ENCODE peak calls at places on chromosomes 5 and 9, in six cellular contexts. U is breast epithelium, M is ovary, X is dorsolateral prefrontal cortex, C is RWPE2, A is bronchial epithelial cell. J is an unnamed sample.
A peak's percentile ranks its signal among the peaks of the same experiment; 100 is the strongest.

GRCh38 chr5:154461531-154461930 is 15.7 kb downstream of the SAP30L start:
- DNase-seq in U (no peak), M (no peak), X (no peak), C (no peak), A (no peak), J (no peak)

GRCh38 chr5:21236104-21236503 is 1248.1 kb upstream of the CDH18 start:
- DNase-seq in U (no peak), M (no peak), X (no peak), C (no peak), A (peak; percentile 50), J (no peak)

GRCh38 chr9:34343090-34343489 is 13.7 kb downstream of the NUDT2 start:
- DNase-seq in U (no peak), M (peak; percentile 58), X (peak; percentile 57), C (no peak), A (no peak), J (no peak)

GRCh38 chr9:98989036-98990000 is 45.6 kb downstream of the COL15A1 start:
- DNase-seq in U (no peak), M (no peak), X (no peak), C (no peak), A (peak; percentile 97), J (peak; percentile 28)

GRCh38 chr5:132773114-132773513 is 3.9 kb downstream of the SEPTIN8 start:
- DNase-seq in U (no peak), M (no peak), X (peak; percentile 42), C (no peak), A (no peak), J (no peak)

GRCh38 chr9:85430659-85431370 is 310.9 kb downstream of the AGTPBP1 start:
- DNase-seq in U (no peak), M (no peak), X (peak; percentile 56), C (no peak), A (no peak), J (no peak)

GRCh38 chr9:134358026-134358967 is 32.0 kb downstream of the RXRA start:
- DNase-seq in U (no peak), M (peak; percentile 68), X (no peak), C (no peak), A (peak; percentile 62), J (no peak)

GRCh38 chr9:93258419-93258817 is 74.5 kb downstream of the WNK2 start:
- DNase-seq in U (peak; percentile 15), M (no peak), X (no peak), C (no peak), A (no peak), J (no peak)

GRCh38 chr9:92163276-92163675 is 48.1 kb upstream of the SPTLC1 start:
- DNase-seq in U (no peak), M (no peak), X (no peak), C (no peak), A (no peak), J (no peak)

GRCh38 chr5:20157089-20157488 is 169.1 kb upstream of the CDH18 start:
- DNase-seq in U (no peak), M (no peak), X (no peak), C (no peak), A (no peak), J (no peak)

GRCh38 chr9:101030022-101030391 is 1.5 kb downstream of the PLPPR1 start:
- DNase-seq in U (no peak), M (no peak), X (no peak), C (no peak), A (no peak), J (no peak)

GRCh38 chr9:76453785-76454184 is 5.2 kb upstream of the GCNT1 start:
- DNase-seq in U (no peak), M (no peak), X (no peak), C (no peak), A (peak; percentile 71), J (no peak)

GRCh38 chr9:19410594-19410993 is 1.8 kb downstream of the ACER2 start:
- DNase-seq in U (no peak), M (no peak), X (no peak), C (no peak), A (no peak), J (no peak)

GRCh38 chr9:19409406-19410194 is 791 bp downstream of the ACER2 start:
- DNase-seq in U (no peak), M (peak; percentile 35), X (no peak), C (no peak), A (peak; percentile 60), J (no peak)

GRCh38 chr9:19410195-19410503 is 1.3 kb downstream of the ACER2 start:
- DNase-seq in U (no peak), M (no peak), X (no peak), C (no peak), A (no peak), J (no peak)

GRCh38 chr9:19408316-19408692 is 505 bp upstream of the ACER2 start:
- DNase-seq in U (peak; percentile 58), M (no peak), X (no peak), C (no peak), A (no peak), J (no peak)

DNA sequence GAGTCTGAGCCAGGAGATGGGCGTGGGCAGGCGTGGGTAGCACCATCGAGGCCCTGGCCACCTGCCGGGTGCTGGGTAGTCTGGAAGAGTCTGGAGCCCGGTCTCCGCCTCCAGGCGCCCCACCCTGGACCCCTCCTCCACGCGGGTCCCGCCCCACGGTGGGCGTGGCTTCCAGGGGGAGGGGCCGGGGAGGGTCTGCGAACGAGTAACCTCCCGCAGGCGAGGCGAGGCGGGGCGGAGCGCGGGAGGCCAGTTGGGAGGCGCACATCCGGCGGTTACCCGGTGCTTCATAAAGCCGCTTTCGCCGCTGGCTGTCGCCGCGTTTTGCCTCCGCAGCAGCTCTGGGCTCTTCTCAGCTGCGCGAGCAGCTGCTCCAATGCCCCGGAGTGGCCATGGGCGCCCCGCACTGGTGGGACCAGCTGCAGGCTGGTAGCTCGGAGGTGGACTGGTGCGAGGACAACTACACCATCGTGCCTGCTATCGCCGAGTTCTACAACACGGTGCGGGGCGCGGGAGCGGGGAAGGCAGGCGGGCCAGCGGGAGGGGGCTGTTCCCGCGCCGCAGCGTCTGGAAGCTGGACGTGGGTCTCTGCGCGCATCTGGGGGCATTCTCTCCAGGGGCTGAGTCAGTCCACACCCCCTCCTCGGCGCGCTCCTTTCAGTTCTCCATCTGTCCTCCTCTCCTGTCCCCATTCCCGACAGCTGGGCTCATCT is at the start of gene ACER2:
- DNase-seq in U (peak; percentile 95), M (peak; percentile 96), X (peak; percentile 95), C (peak; percentile 90), A (peak; percentile 80), J (peak; percentile 97)
- TF ChIP-seq CTCF in U (no peak), M (no peak), X (peak; percentile 15), C (peak; percentile 8), A (peak; percentile 28), J (no peak)

DNA sequence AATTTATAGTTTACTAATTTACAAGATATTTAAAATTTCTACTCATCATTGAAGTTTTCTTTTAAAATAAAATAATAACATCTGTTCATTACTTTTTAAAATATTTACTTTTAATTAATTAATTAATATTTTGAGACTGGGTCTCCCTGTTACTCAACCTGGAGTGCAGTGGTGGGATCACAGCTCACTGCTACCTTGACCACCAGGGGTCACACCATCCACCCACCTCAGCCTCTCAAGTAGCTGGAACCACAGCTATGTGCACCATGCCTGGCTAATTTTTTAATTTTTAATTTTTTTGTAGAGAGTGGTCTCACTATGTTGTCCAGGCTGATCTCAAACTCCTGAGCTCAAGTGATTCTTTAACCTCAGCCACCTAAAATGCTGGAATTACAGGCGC is 1013.6 kb downstream of the CDH9 start:
- DNase-seq in U (no peak), M (no peak), X (no peak), C (no peak), A (no peak), J (no peak)
- TF ChIP-seq CTCF in U (no peak), M (no peak), X (no peak), C (peak; percentile 45), A (no peak), J (no peak)

GRCh38 chr9:1701113-1701512 is 314.0 kb upstream of the SMARCA2 start:
- DNase-seq in U (no peak), M (no peak), X (no peak), C (no peak), A (no peak), J (no peak)
- TF ChIP-seq CTCF in U (no peak), M (no peak), X (no peak), C (no peak), A (peak; percentile 4), J (no peak)

GRCh38 chr5:142587354-142587965 is 98.4 kb downstream of the FGF1 start:
- DNase-seq in U (no peak), M (no peak), X (no peak), C (no peak), A (peak; percentile 49), J (no peak)
- TF ChIP-seq CTCF in U (no peak), M (no peak), X (peak; percentile 37), C (peak; percentile 83), A (peak; percentile 63), J (no peak)

GRCh38 chr9:136218673-136219072 is 13.7 kb upstream of the LHX3 start:
- DNase-seq in U (no peak), M (no peak), X (no peak), C (no peak), A (no peak), J (no peak)
- TF ChIP-seq CTCF in U (no peak), M (no peak), X (no peak), C (no peak), A (no peak), J (no peak)

DNA sequence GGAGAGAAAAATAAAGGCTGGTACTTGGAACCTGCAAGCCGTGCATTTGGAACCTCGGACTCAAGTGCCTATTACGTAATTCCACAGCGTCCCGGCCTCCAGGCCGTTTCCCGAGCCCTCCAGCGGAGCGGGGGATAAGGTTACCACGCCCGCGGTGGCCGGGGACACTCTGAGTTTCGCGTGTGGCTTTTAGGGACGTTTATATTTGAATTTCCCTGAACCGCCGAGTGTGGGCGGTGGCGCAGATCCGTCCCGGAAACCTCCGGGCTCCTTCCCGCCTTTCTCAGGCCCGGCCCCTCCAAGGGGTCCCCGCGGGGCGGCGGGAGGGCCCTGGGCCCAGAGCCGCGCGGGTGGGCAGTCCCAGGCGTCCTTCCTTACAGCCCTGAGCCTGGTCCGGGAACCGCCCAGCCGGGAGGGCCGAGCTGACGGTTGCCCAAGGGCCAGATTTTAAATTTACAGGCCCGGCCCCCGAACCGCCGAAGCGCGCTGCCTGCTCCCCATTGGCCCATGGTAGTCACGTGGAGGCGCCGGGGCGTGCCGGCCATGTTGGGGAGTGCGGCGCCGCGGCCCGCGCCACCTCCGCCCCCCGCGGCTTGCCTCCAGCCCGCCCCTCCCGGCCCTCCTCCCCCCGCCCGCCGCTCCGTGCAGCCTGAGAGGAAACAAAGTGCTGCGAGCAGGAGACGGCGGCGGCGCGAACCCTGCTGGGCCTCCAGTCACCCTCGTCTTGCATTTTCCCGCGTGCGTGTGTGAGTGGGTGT is at the start of gene LMNB1:
- DNase-seq in U (peak; percentile 91), M (peak; percentile 94), X (peak; percentile 94), C (peak; percentile 99), A (peak; percentile 76), J (peak; percentile 87)
- TF ChIP-seq CTCF in U (no peak), M (no peak), X (no peak), C (no peak), A (no peak), J (no peak)

GRCh38 chr9:107044872-107045271 is 181.9 kb downstream of the ZNF462 start:
- DNase-seq in U (no peak), M (no peak), X (no peak), C (no peak), A (no peak), J (no peak)
- TF ChIP-seq CTCF in U (no peak), M (no peak), X (no peak), C (peak; percentile 17), A (peak; percentile 11), J (no peak)

J was measured in mesothelial cell of epicardium.